ENCODE peak calls at places on chromosomes 6 and 20, in ten cellular contexts. V is T-cell; Z is AG20443; S is breast epithelium; K is naive thymus-derived CD8-positive, alpha-beta T cell; Q is HT1080; X is activated CD8-positive, alpha-beta memory T cell treated with anti-CD3 and anti-CD28 coated beads, Interleukin-2, amount 50 U/mL, for 48 hours; F is mammary epithelial cell; M is DMS53; Y is B cell. H is an unnamed sample.

GRCh38 chr6:157579467-157580031 is 198.6 kb downstream of the ZDHHC14 start:
- DNase-seq in V (no peak), Z (no peak), S (no peak), K (no peak), Q (no peak), X (no peak), F (peak; percentile 42), M (no peak), Y (no peak), H (no peak)

GRCh38 chr20:31770243-31770642 is 31.2 kb downstream of the TPX2 start:
- DNase-seq in V (no peak), Z (no peak), S (no peak), K (no peak), Q (no peak), X (no peak), F (no peak), M (no peak), Y (no peak), H (no peak)

GRCh38 chr6:170049641-170050491 is 241.0 kb downstream of the DLL1 start:
- DNase-seq in V (no peak), Z (peak; percentile 64), S (peak; percentile 55), K (no peak), Q (no peak), X (peak; percentile 28), F (peak; percentile 8), M (no peak), Y (no peak), H (no peak)

GRCh38 chr6:3232017-3232838 is 4.8 kb upstream of the TUBB2B start:
- DNase-seq in V (no peak), Z (no peak), S (no peak), K (no peak), Q (no peak), X (no peak), F (no peak), M (peak; percentile 62), Y (no peak), H (no peak)

GRCh38 chr6:146915671-146916127 is 288.5 kb upstream of the STXBP5 start:
- DNase-seq in V (no peak), Z (peak; percentile 15), S (no peak), K (no peak), Q (peak; percentile 87), X (no peak), F (peak; percentile 67), M (peak; percentile 15), Y (no peak), H (peak; percentile 26)

GRCh38 chr6:26375270-26375669 is 7.6 kb upstream of the BTN2A2 start:
- DNase-seq in V (no peak), Z (no peak), S (no peak), K (no peak), Q (no peak), X (no peak), F (no peak), M (peak; percentile 9), Y (no peak), H (no peak)

GRCh38 chr20:43662943-43663655 is 3.8 kb upstream of the MYBL2 start:
- DNase-seq in V (no peak), Z (peak; percentile 50), S (no peak), K (no peak), Q (peak; percentile 36), X (no peak), F (peak; percentile 85), M (no peak), Y (no peak), H (peak; percentile 31)

GRCh38 chr6:47337519-47337918 is 27.8 kb upstream of the TNFRSF21 start:
- DNase-seq in V (no peak), Z (no peak), S (no peak), K (no peak), Q (no peak), X (no peak), F (no peak), M (no peak), Y (no peak), H (no peak)

GRCh38 chr20:48193626-48194025 is 408.3 kb upstream of the SULF2 start:
- DNase-seq in V (no peak), Z (no peak), S (no peak), K (no peak), Q (no peak), X (no peak), F (no peak), M (no peak), Y (no peak), H (no peak)

GRCh38 chr6:31246051-31246495 is 25.8 kb downstream of the HLA-C start:
- DNase-seq in V (no peak), Z (peak; percentile 54), S (no peak), K (no peak), Q (peak; percentile 91), X (no peak), F (peak; percentile 95), M (peak; percentile 92), Y (no peak), H (peak; percentile 20)

GRCh38 chr6:7933794-7934193 is 23.2 kb upstream of the TXNDC5 start:
- DNase-seq in V (no peak), Z (no peak), S (no peak), K (no peak), Q (no peak), X (no peak), F (no peak), M (no peak), Y (no peak), H (no peak)

GRCh38 chr6:100035873-100036653 is 42.0 kb upstream of the MCHR2 start:
- DNase-seq in V (no peak), Z (no peak), S (no peak), K (no peak), Q (peak; percentile 41), X (no peak), F (no peak), M (no peak), Y (no peak), H (no peak)

GRCh38 chr6:135234492-135234780 is 53.3 kb downstream of the MYB start:
- DNase-seq in V (no peak), Z (no peak), S (no peak), K (no peak), Q (no peak), X (no peak), F (no peak), M (no peak), Y (no peak), H (no peak)

GRCh38 chr6:44265843-44266233 is 487 bp upstream of the NFKBIE start:
- DNase-seq in V (no peak), Z (no peak), S (no peak), K (no peak), Q (no peak), X (no peak), F (no peak), M (no peak), Y (no peak), H (no peak)

GRCh38 chr6:10347561-10348327 is 67.1 kb downstream of the TFAP2A start:
- DNase-seq in V (no peak), Z (peak; percentile 55), S (no peak), K (no peak), Q (peak; percentile 82), X (no peak), F (peak; percentile 99), M (no peak), Y (no peak), H (peak; percentile 35)

GRCh38 chr20:7879883-7880282 is 60.4 kb downstream of the HAO1 start:
- DNase-seq in V (no peak), Z (peak; percentile 44), S (no peak), K (no peak), Q (no peak), X (no peak), F (peak; percentile 14), M (no peak), Y (no peak), H (peak; percentile 6)

GRCh38 chr20:3318226-3318884 is 79.4 kb upstream of the SLC4A11 start:
- DNase-seq in V (no peak), Z (no peak), S (no peak), K (no peak), Q (no peak), X (no peak), F (peak; percentile 86), M (no peak), Y (no peak), H (no peak)

GRCh38 chr6:81214414-81215091 is 537.9 kb downstream of the TENT5A start:
- DNase-seq in V (no peak), Z (no peak), S (no peak), K (no peak), Q (no peak), X (no peak), F (no peak), M (peak; percentile 74), Y (no peak), H (no peak)

GRCh38 chr20:63289311-63290135 is 3.5 kb upstream of the COL20A1 start:
- DNase-seq in V (no peak), Z (no peak), S (no peak), K (no peak), Q (no peak), X (no peak), F (no peak), M (no peak), Y (no peak), H (no peak)

GRCh38 chr6:158422629-158423238 is 110.5 kb downstream of the TULP4 start:
- DNase-seq in V (no peak), Z (no peak), S (no peak), K (no peak), Q (no peak), X (no peak), F (no peak), M (no peak), Y (no peak), H (no peak)

GRCh38 chr6:159107451-159108260 is 61.5 kb upstream of the FNDC1 start:
- DNase-seq in V (peak; percentile 67), Z (no peak), S (no peak), K (peak; percentile 71), Q (no peak), X (peak; percentile 78), F (no peak), M (peak; percentile 53), Y (peak; percentile 88), H (no peak)

GRCh38 chr6:39199976-39200375 is 29.3 kb downstream of the KCNK5 start:
- DNase-seq in V (no peak), Z (no peak), S (no peak), K (no peak), Q (no peak), X (no peak), F (no peak), M (no peak), Y (no peak), H (no peak)

GRCh38 chr6:116528800-116529199 is 16.7 kb downstream of the TRAPPC3L start:
- DNase-seq in V (no peak), Z (no peak), S (no peak), K (no peak), Q (peak; percentile 50), X (no peak), F (no peak), M (no peak), Y (no peak), H (peak; percentile 27)

GRCh38 chr6:143482593-143482992 is 28.9 kb downstream of the FUCA2 start:
- DNase-seq in V (no peak), Z (no peak), S (no peak), K (no peak), Q (no peak), X (no peak), F (no peak), M (no peak), Y (no peak), H (no peak)

H was measured in GM03348.